ENCODE peak calls at places on chromosomes 2 and 18, in five cellular contexts. K is right lobe of liver; P is A549; X is Peyer's patch; L is CD8-positive, alpha-beta T cell. G is an unnamed sample. For H3K4me1, the result is how much of the 10 kb centered on the place peaks cover.

GRCh38 chr2:241818229-241818942 is 9.4 kb downstream of the NEU4 start:
- DNase-seq in K (peak), P (no peak), X (peak), L (no peak), G (no peak)

GRCh38 chr2:240553956-240554480 is 3.8 kb downstream of the ANKMY1 start:
- DNase-seq in K (no peak), P (no peak), X (peak), L (no peak), G (no peak)

GRCh38 chr2:210199186-210199765 is 26.0 kb downstream of the ACADL start:
- DNase-seq in K (no peak), P (no peak), X (no peak), L (no peak), G (peak)

GRCh38 chr2:38602136-38602731 is 494 bp downstream of the HNRNPLL start:
- DNase-seq in K (peak), P (peak), X (peak), L (peak), G (peak)

GRCh38 chr2:32946314-32947075 is at the start of gene LTBP1:
- DNase-seq in K (peak), P (peak), X (peak), L (peak), G (peak)

GRCh38 chr2:179263460-179264237 is 983 bp downstream of the SESTD1 start:
- DNase-seq in K (peak), P (peak), X (peak), L (no peak), G (no peak)

GRCh38 chr2:112159454-112159921 is 21.3 kb downstream of the FBLN7 start:
- DNase-seq in K (no peak), P (no peak), X (peak), L (no peak), G (no peak)

GRCh38 chr2:15633971-15634346 is 42.3 kb downstream of the DDX1 start:
- DNase-seq in K (no peak), P (no peak), X (no peak), L (no peak), G (no peak)

GRCh38 chr2:190334479-190335224 is 8.7 kb upstream of the INPP1 start:
- DNase-seq in K (no peak), P (peak), X (no peak), L (no peak), G (no peak)

GRCh38 chr2:86704482-86704971 is 15.6 kb upstream of the RMND5A start:
- DNase-seq in K (no peak), P (peak), X (no peak), L (no peak), G (no peak)

GRCh38 chr2:12619975-12620374 is 96.8 kb upstream of the TRIB2 start:
- DNase-seq in K (no peak), P (no peak), X (no peak), L (no peak), G (no peak)

GRCh38 chr2:219524817-219525216 is 10.5 kb downstream of the ASIC4 start:
- DNase-seq in K (no peak), P (no peak), X (no peak), L (no peak), G (no peak)

GRCh38 chr2:98702127-98702802 is 28.7 kb downstream of the MGAT4A start:
- DNase-seq in K (peak), P (no peak), X (no peak), L (no peak), G (no peak)

GRCh38 chr2:223058952-223059716 is 7.1 kb downstream of the KCNE4 start:
- DNase-seq in K (no peak), P (peak), X (no peak), L (no peak), G (no peak)

GRCh38 chr2:106642679-106643078 is 155.5 kb downstream of the CD8B2 start:
- DNase-seq in K (no peak), P (no peak), X (no peak), L (no peak), G (no peak)

GRCh38 chr18:50097702-50098101 is 97.2 kb downstream of the MYO5B start:
- DNase-seq in K (no peak), P (no peak), X (no peak), L (no peak), G (no peak)

GRCh38 chr18:73768043-73768442 is 379.6 kb downstream of the FBXO15 start:
- DNase-seq in K (no peak), P (no peak), X (no peak), L (no peak), G (no peak)

GRCh38 chr2:207046642-207047213 is 107.4 kb downstream of the CPO start:
- DNase-seq in K (no peak), P (no peak), X (no peak), L (peak), G (no peak)

GRCh38 chr2:109209941-109210340 is 80.9 kb downstream of the SH3RF3 start:
- DNase-seq in K (no peak), P (no peak), X (no peak), L (no peak), G (no peak)

GRCh38 chr2:11500702-11501303 is 33.0 kb upstream of the GREB1 start:
- DNase-seq in K (no peak), P (no peak), X (no peak), L (no peak), G (no peak)
- H3K4me3 ChIP-seq in K (no peak), P (no peak), X (no peak), L (no peak), G (no peak)

DNA sequence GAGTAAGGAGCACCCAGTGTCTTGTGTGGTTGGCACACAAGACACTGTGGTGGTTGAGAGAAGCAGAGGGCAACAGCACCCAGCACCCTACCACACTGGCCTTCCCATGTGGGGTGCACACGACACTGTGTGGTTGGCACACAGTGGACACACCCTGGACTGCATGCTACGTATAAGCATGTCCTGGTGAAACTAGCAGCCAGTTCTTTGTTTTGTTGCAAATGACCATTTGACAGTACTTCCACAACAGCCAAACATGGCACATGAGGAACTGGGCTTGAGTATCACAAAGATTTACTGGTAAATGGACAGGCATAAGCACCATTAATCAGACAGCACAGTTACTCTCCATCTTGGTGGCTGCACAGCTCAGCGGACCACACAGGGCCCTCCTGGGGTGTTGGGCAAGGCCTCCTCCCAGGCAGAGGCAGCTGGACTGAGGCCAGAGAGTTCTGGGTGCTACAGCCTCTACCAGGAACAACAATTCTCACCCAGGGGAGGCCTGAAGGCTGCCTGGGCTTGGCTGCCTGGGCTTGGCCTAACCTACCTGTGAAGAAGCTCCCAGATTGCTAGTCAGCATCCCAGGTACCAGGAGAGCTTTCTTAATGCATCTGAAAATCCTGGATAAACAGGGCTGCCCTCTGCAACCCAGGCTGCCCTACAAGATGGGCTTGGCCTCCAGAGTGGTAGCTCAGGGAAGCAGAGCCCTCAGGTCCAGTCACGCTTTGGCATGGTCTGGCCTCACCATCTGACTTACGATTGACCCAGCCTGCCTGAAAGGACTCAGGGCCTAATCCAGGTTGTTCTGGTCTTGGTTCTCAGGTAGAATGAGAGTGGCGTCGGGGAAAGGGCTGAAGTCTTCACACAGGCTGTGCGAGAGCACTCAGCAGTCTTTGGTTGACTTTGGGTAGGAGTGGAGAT is 59.2 kb upstream of the ALPP start:
- DNase-seq in K (no peak), P (no peak), X (no peak), L (no peak), G (no peak)
- H3K4me1 ChIP-seq in K (under half), P (under half), X (under half), L (half or more), G (half or more)

GRCh38 chr2:208489687-208490086 is 83.1 kb downstream of the PTH2R start:
- DNase-seq in K (no peak), P (no peak), X (no peak), L (no peak), G (no peak)

GRCh38 chr2:208493186-208493585 is 86.6 kb downstream of the PTH2R start:
- DNase-seq in K (no peak), P (no peak), X (no peak), L (no peak), G (no peak)

GRCh38 chr2:208490492-208490891 is 83.9 kb downstream of the PTH2R start:
- DNase-seq in K (no peak), P (no peak), X (no peak), L (no peak), G (no peak)

GRCh38 chr2:208491648-208492047 is 85.1 kb downstream of the PTH2R start:
- DNase-seq in K (no peak), P (no peak), X (no peak), L (no peak), G (no peak)

DNA sequence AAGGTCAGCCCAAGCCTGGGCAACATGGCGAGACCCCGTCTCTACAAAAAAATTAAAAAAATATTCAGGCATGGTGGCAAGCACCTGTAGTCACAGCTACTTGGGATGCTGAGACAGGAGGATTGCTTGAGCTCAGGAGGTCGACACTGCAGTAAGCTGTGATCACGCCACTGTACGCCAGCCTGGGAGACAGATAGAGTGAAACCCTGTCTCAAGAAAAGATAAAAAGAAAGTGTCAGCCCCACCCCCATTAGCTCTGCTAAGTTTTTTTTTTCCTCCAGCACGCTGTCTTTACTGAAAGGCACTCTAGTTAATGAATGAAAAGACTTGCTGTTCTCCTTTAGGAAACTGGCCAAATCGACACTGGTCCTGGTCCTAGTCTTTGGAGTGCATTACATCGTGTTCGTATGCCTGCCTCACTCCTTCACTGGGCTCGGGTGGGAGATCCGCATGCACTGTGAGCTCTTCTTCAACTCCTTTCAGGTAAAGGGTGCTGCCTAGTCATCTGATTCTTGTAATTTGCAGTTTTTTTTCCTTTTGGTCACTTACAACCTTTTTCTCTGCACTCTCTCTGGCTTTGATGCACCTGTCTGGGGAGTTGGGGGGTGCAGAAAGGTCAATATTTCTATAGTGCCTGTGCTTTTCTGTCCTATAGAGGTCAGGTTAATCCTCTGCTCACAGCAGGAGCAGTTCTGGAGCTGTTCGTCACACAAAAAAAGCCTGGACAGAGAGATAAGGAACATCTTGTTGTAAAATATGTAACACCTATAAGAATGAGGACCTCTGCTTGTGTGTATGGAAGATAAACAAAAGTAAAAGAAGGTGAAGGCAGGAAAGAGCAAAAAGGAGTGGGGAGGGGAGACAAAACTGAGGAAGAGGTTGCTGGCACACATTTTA is 82.3 kb downstream of the PTH2R start:
- DNase-seq in K (no peak), P (no peak), X (no peak), L (no peak), G (no peak)
- H3K4me3 ChIP-seq in K (no peak), P (no peak), X (no peak), L (no peak), G (no peak)

GRCh38 chr2:60530228-60530627 is 23.2 kb downstream of the BCL11A start:
- DNase-seq in K (no peak), P (no peak), X (no peak), L (no peak), G (no peak)

GRCh38 chr2:60533114-60534033 is 20.1 kb downstream of the BCL11A start:
- DNase-seq in K (no peak), P (no peak), X (no peak), L (no peak), G (no peak)

GRCh38 chr2:60532421-60532820 is 21.0 kb downstream of the BCL11A start:
- DNase-seq in K (no peak), P (no peak), X (no peak), L (no peak), G (no peak)

GRCh38 chr2:60530660-60531276 is 22.7 kb downstream of the BCL11A start:
- DNase-seq in K (peak), P (no peak), X (peak), L (no peak), G (no peak)

GRCh38 chr2:60531638-60532216 is 21.7 kb downstream of the BCL11A start:
- DNase-seq in K (no peak), P (no peak), X (peak), L (no peak), G (no peak)
- H3K4me1 ChIP-seq in K (under half), P (under half), X (under half), L (under half), G (under half)

GRCh38 chr2:192005214-192005613 is 158.3 kb upstream of the CAVIN2 start:
- DNase-seq in K (no peak), P (no peak), X (no peak), L (no peak), G (no peak)
- H3K4me3 ChIP-seq in K (no peak), P (no peak), X (no peak), L (no peak), G (no peak)

DNA sequence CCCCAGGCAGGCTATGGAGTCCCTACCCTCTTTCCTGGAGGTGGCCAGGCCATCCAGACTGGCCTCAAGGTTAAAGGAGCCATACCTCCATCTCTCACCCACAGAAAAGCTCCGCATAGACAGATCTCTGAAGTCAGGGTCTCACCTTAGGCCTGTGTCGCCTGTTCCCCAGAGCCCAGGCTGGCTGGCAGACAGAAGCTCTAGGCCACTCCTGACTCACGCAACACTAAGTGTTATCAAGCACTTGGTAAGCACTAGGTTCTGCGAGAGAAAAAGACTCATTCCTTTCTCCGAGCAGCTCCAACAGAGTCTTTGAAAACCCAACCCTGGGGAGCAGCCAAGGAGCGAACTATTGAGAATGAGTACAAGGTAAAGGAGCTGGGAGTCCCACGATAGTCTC is 6.1 kb downstream of the SMAD7 start:
- DNase-seq in K (no peak), P (no peak), X (no peak), L (no peak), G (no peak)
- H3K4me1 ChIP-seq in K (half or more), P (half or more), X (under half), L (half or more), G (half or more)

GRCh38 chr2:197294260-197294659 is 16.3 kb downstream of the ANKRD44 start:
- DNase-seq in K (no peak), P (no peak), X (no peak), L (no peak), G (peak)
- H3K4me3 ChIP-seq in K (no peak), P (no peak), X (no peak), L (peak), G (peak)

GRCh38 chr2:203772766-203773165 is 66.3 kb downstream of the CD28 start:
- DNase-seq in K (no peak), P (no peak), X (no peak), L (no peak), G (no peak)
- H3K4me1 ChIP-seq in K (under half), P (under half), X (under half), L (under half), G (under half)

DNA sequence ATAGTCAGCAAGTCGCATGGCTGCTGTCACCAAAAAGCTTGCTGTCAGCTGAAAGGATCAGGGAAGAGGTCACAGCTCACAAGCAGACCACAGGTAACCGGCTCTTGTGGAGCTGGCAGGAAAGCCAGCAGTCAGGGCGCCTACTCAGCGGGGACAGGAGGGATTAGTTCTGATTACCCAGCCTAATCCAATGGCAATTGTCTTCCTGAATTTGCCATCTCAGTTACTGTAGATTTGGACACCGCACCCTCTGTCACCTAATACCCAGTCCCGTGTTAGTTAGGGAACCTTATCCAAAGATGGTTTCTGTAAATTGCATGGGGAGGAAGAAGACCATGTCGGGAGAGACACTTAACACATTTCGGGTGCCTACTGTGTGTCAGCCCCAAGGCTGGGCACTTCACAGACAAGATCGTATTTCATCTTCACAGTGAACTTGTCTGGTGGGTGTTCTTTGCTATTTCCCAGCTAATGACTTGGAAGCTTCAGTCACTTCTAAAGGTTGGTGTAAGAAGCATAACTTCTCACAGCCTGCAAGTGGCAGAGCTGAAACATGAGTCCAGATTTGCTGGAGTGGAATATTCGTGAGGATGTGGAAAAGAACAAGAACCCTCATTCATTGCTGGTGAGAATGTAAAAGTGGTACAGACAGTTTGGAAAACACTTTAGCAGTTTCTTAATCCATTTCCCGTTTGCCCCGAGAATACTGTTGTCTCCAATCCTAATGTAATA is 9.9 kb downstream of the ALPK2 start:
- DNase-seq in K (no peak), P (no peak), X (no peak), L (no peak), G (no peak)
- H3K4me3 ChIP-seq in K (no peak), P (no peak), X (no peak), L (no peak), G (no peak)

GRCh38 chr18:26867471-26867870 is 2.0 kb upstream of the AQP4 start:
- DNase-seq in K (no peak), P (no peak), X (no peak), L (no peak), G (no peak)
- H3K4me1 ChIP-seq in K (under half), P (under half), X (under half), L (under half), G (under half)

G was measured in CD8-positive, alpha-beta memory T cell.